ENCODE peak calls at places on chromosome 14, in six cellular contexts. U is SJSA1, Y is upper lobe of left lung, O is Peyer's patch, L is A549, V is hepatocyte. H is an unnamed sample.
A peak's percentile ranks its signal among the peaks of the same experiment; 100 is the strongest.

GRCh38 chr14:35122696-35123387 is 490 bp downstream of the PRORP start:
- DNase-seq in O (no peak), V (peak; percentile 62), U (no peak), L (no peak), Y (no peak), H (peak; percentile 13)

GRCh38 chr14:34993444-34993843 is 10.7 kb downstream of the SRP54 start:
- DNase-seq in O (no peak), L (no peak), V (no peak), Y (no peak), U (no peak), H (no peak)

GRCh38 chr14:51533877-51534553 is 117.7 kb upstream of the FRMD6 start:
- DNase-seq in Y (no peak), V (no peak), L (no peak), U (no peak), O (no peak), H (no peak)

GRCh38 chr14:47710581-47710980 is 35.2 kb upstream of the MDGA2 start:
- DNase-seq in U (no peak), L (no peak), V (no peak), Y (no peak), O (no peak), H (no peak)

GRCh38 chr14:29814153-29815057 is 113.2 kb downstream of the PRKD1 start:
- DNase-seq in U (no peak), L (no peak), Y (no peak), O (no peak), V (no peak), H (no peak)

GRCh38 chr14:68089146-68089715 is 269.7 kb downstream of the RAD51B start:
- DNase-seq in O (no peak), U (no peak), L (peak; percentile 88), Y (no peak), V (no peak), H (no peak)

GRCh38 chr14:47227051-47227600 is 448.3 kb downstream of the MDGA2 start:
- DNase-seq in U (no peak), V (no peak), O (no peak), Y (no peak), L (no peak), H (no peak)

GRCh38 chr14:104794641-104795467 is 694 bp downstream of the AKT1 start:
- DNase-seq in V (peak; percentile 60), O (peak; percentile 65), U (no peak), Y (peak; percentile 92), L (no peak), H (peak; percentile 26)

GRCh38 chr14:29528889-29529288 is 398.8 kb downstream of the PRKD1 start:
- DNase-seq in V (no peak), U (no peak), Y (no peak), L (no peak), O (no peak), H (no peak)

GRCh38 chr14:82642425-82642824 is 1108.8 kb upstream of the SEL1L start:
- DNase-seq in Y (peak; percentile 37), L (peak; percentile 61), V (peak; percentile 86), U (no peak), O (no peak), H (no peak)

GRCh38 chr14:53391631-53392030 is 238.5 kb upstream of the DDHD1 start:
- DNase-seq in V (no peak), L (no peak), U (no peak), Y (no peak), O (no peak), H (no peak)

GRCh38 chr14:89024691-89025090 is 200.2 kb downstream of the TTC8 start:
- DNase-seq in O (no peak), U (no peak), L (no peak), Y (no peak), V (no peak), H (no peak)

GRCh38 chr14:72089625-72090024 is 157.4 kb downstream of the RGS6 start:
- DNase-seq in O (no peak), U (no peak), Y (no peak), L (no peak), V (no peak), H (no peak)

GRCh38 chr14:28661171-28661772 is 105.3 kb upstream of the FOXG1 start:
- DNase-seq in V (no peak), Y (no peak), L (peak; percentile 35), U (peak; percentile 70), O (no peak), H (no peak)

GRCh38 chr14:93008381-93008780 is 85.4 kb downstream of the CHGA start:
- DNase-seq in V (no peak), U (no peak), L (no peak), O (peak; percentile 58), Y (peak; percentile 78), H (no peak)

GRCh38 chr14:44418856-44419255 is 88.2 kb downstream of the FSCB start:
- DNase-seq in U (no peak), V (no peak), L (no peak), Y (no peak), O (no peak), H (no peak)

GRCh38 chr14:99757331-99758070 is 35.7 kb upstream of the EML1 start:
- DNase-seq in O (no peak), V (no peak), L (peak; percentile 82), Y (no peak), U (peak; percentile 70), H (no peak)

GRCh38 chr14:20873370-20874177 is 17.6 kb upstream of the RNASE3 start:
- DNase-seq in V (peak; percentile 85), U (peak; percentile 58), Y (peak; percentile 97), O (peak; percentile 90), L (peak; percentile 87), H (peak; percentile 69)

GRCh38 chr14:39246618-39247017 is 12.9 kb downstream of the MIA2 start:
- DNase-seq in U (no peak), L (no peak), V (no peak), O (no peak), Y (no peak), H (no peak)

GRCh38 chr14:99724196-99724891 is 40.2 kb downstream of the CYP46A1 start:
- DNase-seq in V (no peak), O (peak; percentile 18), U (no peak), Y (no peak), L (no peak), H (no peak)

GRCh38 chr14:102419276-102419675 is 56.5 kb downstream of the TECPR2 start:
- DNase-seq in O (no peak), V (no peak), Y (no peak), L (no peak), U (no peak), H (no peak)

GRCh38 chr14:93017341-93017797 is 94.4 kb downstream of the CHGA start:
- DNase-seq in L (no peak), V (no peak), U (no peak), O (no peak), Y (peak; percentile 85), H (no peak)

GRCh38 chr14:64186231-64187129 is 107.7 kb downstream of the ESR2 start:
- DNase-seq in V (no peak), U (no peak), L (no peak), O (no peak), Y (no peak), H (no peak)
- H3K4me1 ChIP-seq in V (peaks cover 10% of the 10 kb centered on the region), U (no peaks in the 10 kb centered on the region), L (no peaks in the 10 kb centered on the region), O (no peaks in the 10 kb centered on the region), Y (no peaks in the 10 kb centered on the region), H (no peaks in the 10 kb centered on the region)

DNA sequence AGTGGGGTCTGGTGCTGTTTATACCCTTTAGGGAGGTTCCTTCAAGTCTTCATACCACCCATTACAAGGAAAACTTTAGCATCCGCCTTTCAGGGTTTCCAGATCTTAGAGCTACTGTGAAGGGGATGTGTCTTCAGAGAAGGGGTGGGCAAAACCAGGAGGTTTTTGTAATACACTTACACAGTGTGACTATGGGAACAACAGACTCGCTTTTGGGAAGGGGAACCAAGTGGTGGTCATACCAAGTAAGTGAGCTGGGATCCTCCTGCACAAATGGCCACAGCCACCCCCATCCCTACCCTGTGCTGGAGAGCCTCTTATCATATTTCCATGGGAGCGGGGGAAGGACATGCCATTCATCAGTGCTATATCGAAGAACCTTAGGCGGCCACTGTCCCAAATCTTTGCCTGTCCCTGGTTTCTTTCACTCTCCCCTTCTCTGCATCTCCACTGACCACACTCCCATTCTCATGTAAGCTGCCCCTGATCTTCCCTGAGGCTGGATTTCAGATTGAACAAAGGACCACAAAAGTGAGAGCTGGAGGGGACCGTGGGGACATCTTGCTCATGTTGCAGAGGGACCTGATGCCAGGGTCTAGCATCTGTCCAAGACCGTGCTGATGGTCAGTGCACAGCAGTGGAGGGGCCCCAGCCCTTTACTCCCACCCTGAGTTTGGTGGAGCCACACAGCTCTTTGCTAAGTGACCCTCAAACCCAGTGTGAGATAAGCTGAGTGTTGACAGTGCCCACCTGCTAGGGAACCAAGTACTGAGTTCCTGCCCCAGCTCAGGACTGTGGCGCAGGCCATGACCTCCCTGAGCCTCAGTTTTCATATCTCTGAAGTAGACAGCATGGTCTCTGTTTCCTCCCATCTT is 51.4 kb downstream of the DAD1 start:
- DNase-seq in O (no peak), U (no peak), V (no peak), Y (no peak), L (no peak), H (no peak)
- H3K27ac ChIP-seq in O (peak overlapping the region; percentile 62), U (peak overlapping the region; percentile 78), V (peak overlapping the region; percentile 84), Y (no peak overlapping the region), L (peak overlapping the region; percentile 81), H (peak overlapping the region; percentile 72)

GRCh38 chr14:36516719-36517241 is 3.3 kb downstream of the NKX2-1 start:
- DNase-seq in Y (peak; percentile 51), U (no peak), O (no peak), L (no peak), V (no peak), H (no peak)

GRCh38 chr14:36518031-36518585 is 1.9 kb downstream of the NKX2-1 start:
- DNase-seq in L (no peak), U (no peak), Y (no peak), O (no peak), V (no peak), H (no peak)

GRCh38 chr14:36515896-36516718 is 3.9 kb downstream of the NKX2-1 start:
- DNase-seq in O (no peak), Y (no peak), U (no peak), V (no peak), L (no peak), H (no peak)

GRCh38 chr14:36518586-36519430 is 1.2 kb downstream of the NKX2-1 start:
- DNase-seq in O (no peak), V (no peak), U (no peak), Y (peak; percentile 82), L (no peak), H (no peak)

DNA sequence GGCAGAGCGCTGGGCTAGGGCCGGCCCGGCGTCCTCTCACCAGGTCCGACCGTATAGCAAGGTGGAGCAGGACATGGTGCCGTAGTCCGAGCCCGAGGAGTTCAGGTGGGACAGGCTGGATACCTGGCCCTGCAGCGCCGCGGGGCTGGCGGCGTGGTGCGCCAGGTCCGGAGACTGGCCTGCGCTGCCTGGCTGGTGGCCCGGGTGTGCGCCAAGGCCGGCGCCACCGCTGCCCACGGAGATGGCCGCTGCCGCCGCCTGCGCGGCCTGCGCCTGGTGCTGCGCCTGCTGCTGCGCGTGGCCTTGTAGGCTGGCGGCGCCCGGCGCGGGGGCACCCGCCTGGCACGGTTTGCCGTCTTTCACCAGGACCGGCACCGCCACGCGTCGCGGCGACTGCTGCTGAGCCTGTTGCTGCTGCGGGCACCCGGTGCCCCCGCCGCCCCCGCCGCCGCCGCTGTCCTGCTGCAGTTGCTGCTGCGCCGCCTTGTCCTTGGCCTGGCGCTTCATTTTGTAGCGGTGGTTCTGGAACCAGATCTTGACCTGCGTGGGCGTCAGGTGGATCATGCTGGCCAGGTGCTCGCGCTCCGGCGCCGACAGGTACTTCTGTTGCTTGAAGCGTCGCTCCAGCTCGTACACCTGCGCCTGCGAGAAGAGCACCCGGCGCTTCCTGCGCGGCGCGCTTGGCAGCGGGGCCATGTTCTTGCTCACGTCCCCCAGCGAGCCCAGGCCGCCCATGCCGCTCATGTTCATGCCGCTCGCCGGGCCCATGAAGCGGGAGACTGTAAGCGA is 2.6 kb downstream of the NKX2-1 start:
- DNase-seq in O (no peak), Y (peak; percentile 88), L (no peak), U (no peak), V (no peak), H (no peak)
- H3K4me1 ChIP-seq in O (no peaks in the 10 kb centered on the region), Y (peaks cover 52% of the 10 kb centered on the region), L (peaks cover 4% of the 10 kb centered on the region), U (peaks cover 17% of the 10 kb centered on the region), V (peaks cover 23% of the 10 kb centered on the region), H (peaks cover 11% of the 10 kb centered on the region)

GRCh38 chr14:90674043-90674670 is 142.1 kb downstream of the TTC7B start:
- DNase-seq in O (no peak), V (no peak), U (no peak), Y (peak; percentile 40), L (no peak), H (no peak)
- H3K27ac ChIP-seq in O (no peak overlapping the region), V (no peak overlapping the region), U (no peak overlapping the region), Y (no peak overlapping the region), L (no peak overlapping the region), H (no peak overlapping the region)

H was measured in CD4-positive, alpha-beta memory T cell.